ENCODE peak calls at places on chromosomes 11 and 22, in six cellular contexts. One of them, this sample, is unnamed.

GRCh38 chr11:69593851-69594250 is 47.1 kb upstream of the CCND1 start:
- DNase-seq in CD4-positive, alpha-beta memory T cell: no peak
- DNase-seq in HAP-1: no peak
- DNase-seq in A549: peak; percentile 10
- DNase-seq in activated CD8-positive, alpha-beta memory T cell treated with anti-CD3 and anti-CD28 coated beads, Interleukin-2, amount 50 U/mL, for 4 hours: no peak
- DNase-seq in tibial artery: no peak
- DNase-seq in this sample: no peak

GRCh38 chr11:5242933-5243844 is 6.5 kb downstream of the HBG1 start:
- DNase-seq in CD4-positive, alpha-beta memory T cell: no peak
- DNase-seq in HAP-1: no peak
- DNase-seq in A549: no peak
- DNase-seq in activated CD8-positive, alpha-beta memory T cell treated with anti-CD3 and anti-CD28 coated beads, Interleukin-2, amount 50 U/mL, for 4 hours: no peak
- DNase-seq in tibial artery: no peak
- DNase-seq in this sample: no peak

GRCh38 chr11:104526006-104526405 is 362.1 kb upstream of the PDGFD start:
- DNase-seq in CD4-positive, alpha-beta memory T cell: no peak
- DNase-seq in HAP-1: no peak
- DNase-seq in A549: no peak
- DNase-seq in activated CD8-positive, alpha-beta memory T cell treated with anti-CD3 and anti-CD28 coated beads, Interleukin-2, amount 50 U/mL, for 4 hours: no peak
- DNase-seq in tibial artery: no peak
- DNase-seq in this sample: no peak

GRCh38 chr22:21850660-21851059 is 16.8 kb downstream of the MAPK1 start:
- DNase-seq in CD4-positive, alpha-beta memory T cell: no peak
- DNase-seq in HAP-1: no peak
- DNase-seq in A549: no peak
- DNase-seq in activated CD8-positive, alpha-beta memory T cell treated with anti-CD3 and anti-CD28 coated beads, Interleukin-2, amount 50 U/mL, for 4 hours: no peak
- DNase-seq in tibial artery: no peak
- DNase-seq in this sample: no peak

GRCh38 chr11:114398303-114398920 is 1.9 kb downstream of the C11orf71 start:
- DNase-seq in CD4-positive, alpha-beta memory T cell: no peak
- DNase-seq in HAP-1: no peak
- DNase-seq in A549: no peak
- DNase-seq in activated CD8-positive, alpha-beta memory T cell treated with anti-CD3 and anti-CD28 coated beads, Interleukin-2, amount 50 U/mL, for 4 hours: no peak
- DNase-seq in tibial artery: no peak
- DNase-seq in this sample: no peak

GRCh38 chr22:23216331-23217170 is 36.2 kb downstream of the BCR start:
- DNase-seq in CD4-positive, alpha-beta memory T cell: peak; percentile 82
- DNase-seq in HAP-1: no peak
- DNase-seq in A549: no peak
- DNase-seq in activated CD8-positive, alpha-beta memory T cell treated with anti-CD3 and anti-CD28 coated beads, Interleukin-2, amount 50 U/mL, for 4 hours: peak; percentile 34
- DNase-seq in tibial artery: no peak
- DNase-seq in this sample: no peak

GRCh38 chr11:23127706-23128105 is 267.4 kb upstream of the CCDC179 start:
- DNase-seq in CD4-positive, alpha-beta memory T cell: no peak
- DNase-seq in HAP-1: no peak
- DNase-seq in A549: no peak
- DNase-seq in activated CD8-positive, alpha-beta memory T cell treated with anti-CD3 and anti-CD28 coated beads, Interleukin-2, amount 50 U/mL, for 4 hours: no peak
- DNase-seq in tibial artery: no peak
- DNase-seq in this sample: no peak

GRCh38 chr22:22397292-22397870 is 111.2 kb downstream of the ZNF280B start:
- DNase-seq in CD4-positive, alpha-beta memory T cell: no peak
- DNase-seq in HAP-1: no peak
- DNase-seq in A549: peak; percentile 61
- DNase-seq in activated CD8-positive, alpha-beta memory T cell treated with anti-CD3 and anti-CD28 coated beads, Interleukin-2, amount 50 U/mL, for 4 hours: no peak
- DNase-seq in tibial artery: no peak
- DNase-seq in this sample: no peak

GRCh38 chr22:23113847-23114720 is 27.7 kb downstream of the RSPH14 start:
- DNase-seq in CD4-positive, alpha-beta memory T cell: peak; percentile 16
- DNase-seq in HAP-1: no peak
- DNase-seq in A549: no peak
- DNase-seq in activated CD8-positive, alpha-beta memory T cell treated with anti-CD3 and anti-CD28 coated beads, Interleukin-2, amount 50 U/mL, for 4 hours: no peak
- DNase-seq in tibial artery: no peak
- DNase-seq in this sample: no peak

GRCh38 chr11:66478823-66479740 is 1.2 kb upstream of the DPP3 start:
- DNase-seq in CD4-positive, alpha-beta memory T cell: no peak
- DNase-seq in HAP-1: peak; percentile 45
- DNase-seq in A549: peak; percentile 44
- DNase-seq in activated CD8-positive, alpha-beta memory T cell treated with anti-CD3 and anti-CD28 coated beads, Interleukin-2, amount 50 U/mL, for 4 hours: peak; percentile 39
- DNase-seq in tibial artery: peak; percentile 79
- DNase-seq in this sample: no peak

GRCh38 chr11:123683616-123684170 is 29.3 kb upstream of the SCN3B start:
- DNase-seq in CD4-positive, alpha-beta memory T cell: no peak
- DNase-seq in HAP-1: no peak
- DNase-seq in A549: no peak
- DNase-seq in activated CD8-positive, alpha-beta memory T cell treated with anti-CD3 and anti-CD28 coated beads, Interleukin-2, amount 50 U/mL, for 4 hours: no peak
- DNase-seq in tibial artery: no peak
- DNase-seq in this sample: no peak

GRCh38 chr22:30182833-30183232 is 63.7 kb downstream of the LIF start:
- DNase-seq in CD4-positive, alpha-beta memory T cell: no peak
- DNase-seq in HAP-1: no peak
- DNase-seq in A549: no peak
- DNase-seq in activated CD8-positive, alpha-beta memory T cell treated with anti-CD3 and anti-CD28 coated beads, Interleukin-2, amount 50 U/mL, for 4 hours: no peak
- DNase-seq in tibial artery: no peak
- DNase-seq in this sample: no peak

GRCh38 chr11:88175004-88175706 is at the start of gene RAB38:
- DNase-seq in CD4-positive, alpha-beta memory T cell: no peak
- DNase-seq in HAP-1: peak; percentile 76
- DNase-seq in A549: peak; percentile 4
- DNase-seq in activated CD8-positive, alpha-beta memory T cell treated with anti-CD3 and anti-CD28 coated beads, Interleukin-2, amount 50 U/mL, for 4 hours: peak; percentile 16
- DNase-seq in tibial artery: peak; percentile 65
- DNase-seq in this sample: no peak

GRCh38 chr22:48782817-48783511 is 1044.7 kb downstream of the BRD1 start:
- DNase-seq in CD4-positive, alpha-beta memory T cell: no peak
- DNase-seq in HAP-1: peak; percentile 16
- DNase-seq in A549: no peak
- DNase-seq in activated CD8-positive, alpha-beta memory T cell treated with anti-CD3 and anti-CD28 coated beads, Interleukin-2, amount 50 U/mL, for 4 hours: no peak
- DNase-seq in tibial artery: peak; percentile 38
- DNase-seq in this sample: no peak

GRCh38 chr22:36773935-36774334 is 2.0 kb downstream of the IFT27 start:
- DNase-seq in CD4-positive, alpha-beta memory T cell: no peak
- DNase-seq in HAP-1: no peak
- DNase-seq in A549: peak; percentile 63
- DNase-seq in activated CD8-positive, alpha-beta memory T cell treated with anti-CD3 and anti-CD28 coated beads, Interleukin-2, amount 50 U/mL, for 4 hours: no peak
- DNase-seq in tibial artery: no peak
- DNase-seq in this sample: no peak

GRCh38 chr11:56624661-56625110 is 10.0 kb upstream of the OR5M1 start:
- DNase-seq in CD4-positive, alpha-beta memory T cell: no peak
- DNase-seq in HAP-1: no peak
- DNase-seq in A549: peak; percentile 77
- DNase-seq in activated CD8-positive, alpha-beta memory T cell treated with anti-CD3 and anti-CD28 coated beads, Interleukin-2, amount 50 U/mL, for 4 hours: no peak
- DNase-seq in tibial artery: no peak
- DNase-seq in this sample: no peak

GRCh38 chr11:31799794-31800397 is 11.2 kb downstream of the PAX6 start:
- DNase-seq in CD4-positive, alpha-beta memory T cell: no peak
- DNase-seq in HAP-1: no peak
- DNase-seq in A549: no peak
- DNase-seq in activated CD8-positive, alpha-beta memory T cell treated with anti-CD3 and anti-CD28 coated beads, Interleukin-2, amount 50 U/mL, for 4 hours: no peak
- DNase-seq in tibial artery: no peak
- DNase-seq in this sample: no peak

GRCh38 chr11:27039873-27040272 is 742 bp upstream of the BBOX1 start:
- DNase-seq in CD4-positive, alpha-beta memory T cell: no peak
- DNase-seq in HAP-1: no peak
- DNase-seq in A549: no peak
- DNase-seq in activated CD8-positive, alpha-beta memory T cell treated with anti-CD3 and anti-CD28 coated beads, Interleukin-2, amount 50 U/mL, for 4 hours: no peak
- DNase-seq in tibial artery: no peak
- DNase-seq in this sample: no peak

GRCh38 chr11:47847892-47848635 is at the start of gene NUP160:
- DNase-seq in CD4-positive, alpha-beta memory T cell: peak; percentile 87
- DNase-seq in HAP-1: peak; percentile 90
- DNase-seq in A549: peak; percentile 73
- DNase-seq in activated CD8-positive, alpha-beta memory T cell treated with anti-CD3 and anti-CD28 coated beads, Interleukin-2, amount 50 U/mL, for 4 hours: peak; percentile 88
- DNase-seq in tibial artery: peak; percentile 90
- DNase-seq in this sample: peak; percentile 65

This sample was measured in NCI-H2107.